ENCODE peak calls at places on chromosomes 3 and 15, in six cellular contexts. W is naive thymus-derived CD4-positive, alpha-beta T cell; U is neuronal stem cell; C is cardiac muscle cell; I is CD8-positive, alpha-beta T cell; K is upper lobe of right lung. O is an unnamed sample. For H3K4me1 and H3K27me3, the result is how much of the 10 kb centered on the place peaks cover.

GRCh38 chr3:129184396-129184656 is 630 bp upstream of the CNBP start:
- DNase-seq in W (no peak), U (no peak), C (peak), I (no peak), K (no peak), O (no peak)

GRCh38 chr3:22922317-22922716 is 280.8 kb upstream of the UBE2E2 start:
- DNase-seq in W (peak), U (no peak), C (peak), I (no peak), K (no peak), O (no peak)

GRCh38 chr15:67004142-67004541 is 61.3 kb upstream of the SMAD3 start:
- DNase-seq in W (no peak), U (no peak), C (no peak), I (no peak), K (no peak), O (no peak)

GRCh38 chr3:100042577-100042981 is 71.7 kb downstream of the FILIP1L start:
- DNase-seq in W (no peak), U (no peak), C (peak), I (no peak), K (no peak), O (no peak)

GRCh38 chr3:35335703-35336102 is 303.6 kb upstream of the ARPP21 start:
- DNase-seq in W (no peak), U (no peak), C (no peak), I (no peak), K (no peak), O (no peak)

GRCh38 chr15:38424101-38424552 is 29.8 kb upstream of the FAM98B start:
- DNase-seq in W (no peak), U (no peak), C (no peak), I (no peak), K (no peak), O (no peak)

GRCh38 chr3:187807086-187807862 is 62.0 kb upstream of the BCL6 start:
- DNase-seq in W (no peak), U (no peak), C (peak), I (no peak), K (no peak), O (no peak)

GRCh38 chr3:174329321-174329720 is 529.8 kb upstream of the NAALADL2 start:
- DNase-seq in W (no peak), U (no peak), C (peak), I (no peak), K (no peak), O (no peak)

GRCh38 chr3:89434621-89435380 is 327.4 kb downstream of the EPHA3 start:
- DNase-seq in W (no peak), U (no peak), C (peak), I (no peak), K (no peak), O (no peak)

GRCh38 chr3:48428863-48429415 is 947 bp downstream of the PLXNB1 start:
- DNase-seq in W (no peak), U (no peak), C (peak), I (no peak), K (peak), O (peak)

GRCh38 chr3:72763751-72764440 is 84.3 kb downstream of the SHQ1 start:
- DNase-seq in W (no peak), U (no peak), C (no peak), I (no peak), K (peak), O (no peak)

GRCh38 chr15:31360843-31361763 is 34.5 kb downstream of the KLF13 start:
- DNase-seq in W (peak), U (no peak), C (no peak), I (peak), K (peak), O (peak)
- H3K4me1 ChIP-seq in W (half or more), U (under half), C (half or more), I (half or more), K (half or more), O (half or more)

DNA sequence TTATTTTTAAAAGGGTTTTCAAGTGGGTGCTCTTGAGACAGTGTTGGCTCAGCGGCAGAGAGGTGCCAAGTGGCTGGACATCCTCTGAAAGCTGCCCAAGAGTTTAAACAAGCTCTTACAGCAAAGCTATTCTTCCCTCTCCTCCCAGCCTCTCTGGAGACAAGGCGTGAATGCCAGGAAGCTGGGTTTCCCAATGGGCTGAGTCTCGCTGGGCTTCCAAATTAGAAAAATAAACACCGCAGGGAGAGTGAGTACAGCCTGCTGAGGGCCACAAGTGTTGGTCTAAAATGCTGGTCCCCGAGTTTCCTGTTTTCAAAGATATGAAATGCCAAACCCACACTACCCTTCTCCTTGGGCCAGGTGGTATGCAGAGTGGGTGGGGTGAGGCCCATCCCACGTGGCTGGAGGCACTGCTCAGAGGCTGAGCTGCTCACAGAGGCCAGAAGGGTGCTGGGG is 36.4 kb downstream of the ZDHHC3 start:
- DNase-seq in W (no peak), U (no peak), C (peak), I (no peak), K (peak), O (no peak)
- H3K27ac ChIP-seq in W (no peak), U (no peak), C (no peak), I (no peak), K (peak), O (no peak)

GRCh38 chr3:156938724-156939123 is 112.6 kb downstream of the LEKR1 start:
- DNase-seq in W (no peak), U (no peak), C (no peak), I (no peak), K (no peak), O (no peak)
- H3K27me3 ChIP-seq in W (under half), U (under half), C (under half), I (under half), K (under half), O (under half)

GRCh38 chr3:47145272-47145671 is 18.6 kb downstream of the SETD2 start:
- DNase-seq in W (no peak), U (no peak), C (no peak), I (no peak), K (no peak), O (no peak)
- H3K4me1 ChIP-seq in W (under half), U (under half), C (under half), I (under half), K (under half), O (under half)

DNA sequence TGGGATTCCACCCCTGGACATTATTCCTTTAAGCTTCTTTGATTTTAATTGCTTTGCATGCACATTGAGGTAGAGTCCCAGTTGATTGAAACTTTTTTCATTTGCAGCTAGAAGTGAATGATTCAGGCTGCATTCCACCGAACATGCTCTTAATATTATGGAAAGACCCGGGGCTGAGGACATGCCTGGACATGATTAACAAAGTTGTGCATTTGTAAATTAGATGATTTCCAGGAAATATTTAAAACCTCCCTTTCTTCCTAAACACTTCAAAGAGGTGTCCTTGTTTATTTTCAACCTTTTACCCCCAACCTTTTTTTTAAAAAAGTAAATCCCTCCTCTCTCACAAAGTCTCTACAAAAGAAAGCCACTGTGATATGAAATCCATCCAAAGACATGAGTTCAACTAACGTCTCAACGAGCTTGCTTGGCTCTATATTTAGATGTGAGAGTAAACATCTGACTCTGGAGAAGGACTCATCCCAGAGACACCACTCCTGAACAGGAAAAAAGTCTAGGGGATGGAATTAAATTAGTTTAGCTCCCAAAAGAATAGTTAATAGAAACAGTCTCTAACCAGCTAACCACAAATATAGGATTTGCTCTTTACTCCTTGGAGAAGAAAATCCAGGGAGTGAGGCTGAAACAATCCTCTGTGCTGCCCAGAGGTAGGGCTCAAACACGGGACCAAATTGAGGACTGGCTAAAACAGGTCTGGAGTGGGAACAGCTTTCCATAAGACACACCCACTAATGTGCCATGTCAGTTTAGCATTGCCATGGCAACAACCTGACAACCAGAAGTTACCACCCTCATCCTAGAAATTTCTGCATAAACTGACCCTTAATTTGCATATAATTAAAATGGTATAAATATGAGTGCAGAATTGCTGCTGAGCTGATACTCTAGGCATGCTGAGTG is 83.1 kb downstream of the XXYLT1 start:
- DNase-seq in W (no peak), U (no peak), C (no peak), I (no peak), K (no peak), O (no peak)
- H3K27ac ChIP-seq in W (no peak), U (no peak), C (peak), I (no peak), K (no peak), O (no peak)

DNA sequence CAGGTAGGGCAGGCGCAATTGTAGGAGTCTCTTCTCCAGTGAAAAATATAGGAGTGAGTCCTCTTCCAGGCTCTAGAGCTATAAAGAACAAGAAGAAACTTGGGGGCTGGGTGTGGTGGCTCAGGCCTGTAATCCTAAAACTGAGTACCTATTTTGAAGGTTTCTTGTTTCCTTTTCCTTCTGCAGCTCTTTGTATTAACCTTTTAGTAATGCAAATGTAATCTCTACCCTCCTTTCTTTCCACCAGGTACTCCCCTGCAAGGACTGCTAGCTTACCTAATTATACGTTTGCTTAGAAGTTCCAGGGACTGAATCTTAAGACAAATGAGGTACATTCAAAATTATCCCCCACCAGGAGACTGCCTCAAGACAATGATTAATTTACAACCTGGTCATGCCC is 75.9 kb downstream of the CD47 start:
- DNase-seq in W (no peak), U (no peak), C (no peak), I (no peak), K (no peak), O (no peak)
- H3K27me3 ChIP-seq in W (under half), U (under half), C (under half), I (under half), K (under half), O (under half)

DNA sequence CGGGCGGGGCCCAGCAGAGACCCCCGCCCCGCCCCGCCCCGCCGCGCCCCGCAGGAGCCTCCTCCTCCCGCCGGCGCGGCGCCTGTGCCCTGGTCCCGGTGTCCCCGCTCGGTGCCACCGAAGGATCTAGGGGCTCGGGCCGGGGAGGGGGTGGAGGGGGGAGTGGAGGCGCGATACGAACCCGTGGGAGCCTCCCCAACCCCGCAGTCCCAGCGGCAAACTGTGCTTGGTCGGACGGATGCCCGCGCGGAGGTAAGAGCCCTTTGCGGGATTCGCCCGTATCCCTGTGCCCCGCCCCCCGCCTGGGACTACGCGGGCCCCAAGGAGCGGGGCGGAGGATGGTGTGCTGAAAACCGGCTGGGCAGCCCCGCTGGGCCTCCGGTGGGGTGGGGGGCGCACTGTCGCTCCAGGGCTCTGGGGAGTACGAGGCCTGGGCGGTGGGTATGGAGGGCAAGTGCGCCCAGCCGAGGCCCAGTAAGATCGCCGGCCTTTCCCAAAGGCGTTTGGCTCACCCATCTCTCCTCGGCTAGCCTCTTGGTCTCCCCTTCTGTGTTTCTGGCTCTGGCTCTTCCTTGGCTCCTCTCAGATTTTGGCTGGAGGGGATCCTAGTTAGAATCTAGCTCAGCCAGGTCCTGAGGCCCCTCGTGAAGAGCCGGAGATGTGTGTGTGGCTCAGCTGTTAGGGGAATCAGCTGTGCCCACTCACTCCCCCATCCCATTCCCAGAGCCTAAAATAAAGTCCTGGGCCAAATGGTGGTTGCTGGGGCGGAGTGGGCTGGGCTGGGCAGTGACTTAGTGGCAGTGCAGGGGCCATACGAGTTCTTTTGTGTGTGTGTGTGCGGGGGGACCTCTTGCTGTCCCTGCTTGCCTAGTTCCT is 65.7 kb upstream of the POLG start:
- DNase-seq in W (no peak), U (no peak), C (no peak), I (no peak), K (no peak), O (no peak)
- H3K4me1 ChIP-seq in W (under half), U (under half), C (under half), I (under half), K (under half), O (under half)

GRCh38 chr3:122745365-122746021 is 48.1 kb downstream of the HSPBAP1 start:
- DNase-seq in W (no peak), U (no peak), C (peak), I (no peak), K (no peak), O (no peak)
- H3K27ac ChIP-seq in W (no peak), U (no peak), C (no peak), I (no peak), K (no peak), O (no peak)